ENCODE peak calls at places on chromosomes 1 and 21, in five cellular contexts. X is mesothelial cell of epicardium; G is NCI-H1436; C is LoVo; K is activated naive CD4-positive, alpha-beta T cell. T is an unnamed sample.
A peak's percentile ranks its signal among the peaks of the same experiment; 100 is the strongest.

GRCh38 chr1:230112131-230112701 is 45.2 kb downstream of the GALNT2 start:
- DNase-seq in X (no peak), C (no peak), G (no peak), K (no peak), T (no peak)

GRCh38 chr1:116483481-116484309 is 87.1 kb downstream of the CD58 start:
- DNase-seq in C (no peak), X (no peak), G (no peak), K (no peak), T (no peak)

GRCh38 chr1:45863117-45863670 is 59.8 kb downstream of the MAST2 start:
- DNase-seq in G (no peak), K (no peak), X (no peak), C (no peak), T (no peak)

GRCh38 chr1:55282058-55282457 is 66.9 kb upstream of the USP24 start:
- DNase-seq in G (no peak), K (no peak), X (no peak), C (no peak), T (no peak)

GRCh38 chr1:207364622-207365021 is 43.1 kb downstream of the CD55 start:
- DNase-seq in K (no peak), X (no peak), G (no peak), C (no peak), T (no peak)

GRCh38 chr1:40257313-40257687 is 736 bp upstream of the ZMPSTE24 start:
- DNase-seq in C (no peak), K (no peak), G (no peak), X (no peak), T (no peak)

GRCh38 chr1:13590486-13590885 is 6.9 kb downstream of the PDPN start:
- DNase-seq in K (no peak), C (no peak), G (no peak), X (no peak), T (no peak)

GRCh38 chr1:61692155-61692783 is 32.7 kb downstream of the TM2D1 start:
- DNase-seq in G (no peak), C (peak; percentile 58), K (no peak), X (no peak), T (no peak)

GRCh38 chr1:3423896-3424610 is 30.4 kb upstream of the ARHGEF16 start:
- DNase-seq in X (no peak), G (no peak), K (no peak), C (no peak), T (no peak)

GRCh38 chr1:188958461-188959115 is 1519.1 kb downstream of the BRINP3 start:
- DNase-seq in G (no peak), K (no peak), C (no peak), X (no peak), T (no peak)

GRCh38 chr1:209674957-209675566 is at the start of gene G0S2:
- DNase-seq in G (no peak), K (no peak), X (peak; percentile 47), C (no peak), T (no peak)

GRCh38 chr1:15501208-15502032 is 22.6 kb downstream of the CASP9 start:
- DNase-seq in K (peak; percentile 27), G (peak; percentile 54), X (peak; percentile 61), C (peak; percentile 12), T (peak; percentile 58)

GRCh38 chr1:220810179-220810653 is 23.5 kb downstream of the MTARC1 start:
- DNase-seq in X (peak; percentile 81), G (peak; percentile 43), C (peak; percentile 31), K (peak; percentile 52), T (peak; percentile 61)

GRCh38 chr1:87712261-87712674 is 383.6 kb downstream of the LMO4 start:
- DNase-seq in G (no peak), C (peak; percentile 11), X (no peak), K (no peak), T (no peak)

GRCh38 chr21:26136686-26137085 is 33.9 kb downstream of the APP start:
- DNase-seq in X (no peak), G (no peak), C (no peak), K (no peak), T (no peak)

GRCh38 chr1:156368889-156369684 is at the start of gene RHBG:
- DNase-seq in C (peak; percentile 61), G (peak; percentile 36), K (peak; percentile 14), X (peak; percentile 59), T (no peak)

GRCh38 chr1:88731475-88731874 is 47.4 kb downstream of the PKN2 start:
- DNase-seq in G (no peak), C (peak; percentile 44), K (no peak), X (no peak), T (no peak)

GRCh38 chr1:7220712-7221252 is 435.5 kb downstream of the CAMTA1 start:
- DNase-seq in K (no peak), C (no peak), G (no peak), X (no peak), T (no peak)

GRCh38 chr1:225280563-225280962 is 147.3 kb downstream of the LBR start:
- DNase-seq in K (no peak), X (no peak), C (no peak), G (no peak), T (no peak)

GRCh38 chr1:153538315-153538821 is 2.4 kb downstream of the S100A5 start:
- DNase-seq in K (no peak), C (peak; percentile 35), X (no peak), G (peak; percentile 61), T (no peak)

GRCh38 chr1:17674707-17675505 is 80.2 kb upstream of the ACTL8 start:
- DNase-seq in C (no peak), X (no peak), G (no peak), K (no peak), T (no peak)

GRCh38 chr1:248703674-248704073 is 1.1 kb upstream of the OR14I1 start:
- DNase-seq in K (no peak), G (no peak), X (no peak), C (peak; percentile 19), T (no peak)

GRCh38 chr1:55474168-55474786 is 259.1 kb upstream of the USP24 start:
- DNase-seq in C (peak; percentile 14), X (no peak), K (no peak), G (no peak), T (no peak)

GRCh38 chr1:154629160-154630073 is 21.4 kb upstream of the ADAR start:
- DNase-seq in C (no peak), X (no peak), K (no peak), G (no peak), T (no peak)

GRCh38 chr1:153587314-153587713 is 21.7 kb upstream of the S100A2 start:
- DNase-seq in G (no peak), X (no peak), C (no peak), K (no peak), T (no peak)

GRCh38 chr1:207029991-207030521 is 2.5 kb downstream of the C1orf116 start:
- DNase-seq in C (no peak), K (no peak), G (no peak), X (no peak), T (no peak)

GRCh38 chr1:98086156-98086555 is 165.3 kb upstream of the DPYD start:
- DNase-seq in G (no peak), X (no peak), K (no peak), C (no peak), T (no peak)

GRCh38 chr1:237199026-237199425 is 157.0 kb downstream of the RYR2 start:
- DNase-seq in G (no peak), K (no peak), C (no peak), X (no peak), T (no peak)

GRCh38 chr1:228972576-228972975 is 237.3 kb downstream of the RHOU start:
- DNase-seq in G (no peak), C (no peak), K (no peak), X (no peak), T (no peak)

GRCh38 chr1:156645666-156646065 is 3.7 kb downstream of the BCAN start:
- DNase-seq in G (no peak), X (no peak), C (no peak), K (no peak), T (no peak)

GRCh38 chr1:198632007-198632406 is 6.8 kb upstream of the PTPRC start:
- DNase-seq in X (no peak), C (no peak), G (no peak), K (no peak), T (no peak)

GRCh38 chr1:219837274-219837993 is 90.9 kb downstream of the SLC30A10 start:
- DNase-seq in G (peak; percentile 65), C (peak; percentile 55), X (no peak), K (no peak), T (peak; percentile 27)

GRCh38 chr1:185960377-185961151 is 226.4 kb downstream of the HMCN1 start:
- DNase-seq in G (no peak), X (no peak), K (no peak), C (no peak), T (no peak)

GRCh38 chr1:53377438-53377841 is 49.6 kb upstream of the LRP8 start:
- DNase-seq in X (peak; percentile 22), K (no peak), G (no peak), C (no peak), T (no peak)